ENCODE peak calls at places on chromosomes 16 and 17, in six cellular contexts. One of them, this sample, is unnamed.
A peak's percentile ranks its signal among the peaks of the same experiment; 100 is the strongest.

GRCh38 chr17:41863074-41863843 is 2.0 kb downstream of the KLHL11 start:
- DNase-seq in K562: no peak
- DNase-seq in prostate gland: no peak
- DNase-seq in vagina: no peak
- DNase-seq in HCT116: no peak
- DNase-seq in transverse colon: no peak
- DNase-seq in this sample: no peak

GRCh38 chr17:72430611-72431432 is 310.0 kb downstream of the SOX9 start:
- DNase-seq in transverse colon: peak; percentile 77
- DNase-seq in vagina: no peak
- DNase-seq in K562: peak; percentile 15
- DNase-seq in HCT116: peak; percentile 56
- DNase-seq in prostate gland: no peak
- DNase-seq in this sample: no peak

GRCh38 chr16:13021996-13022395 is 120.6 kb downstream of the SHISA9 start:
- DNase-seq in vagina: no peak
- DNase-seq in prostate gland: no peak
- DNase-seq in HCT116: no peak
- DNase-seq in transverse colon: no peak
- DNase-seq in K562: no peak
- DNase-seq in this sample: no peak

GRCh38 chr17:4499431-4500187 is 928 bp downstream of the SPNS2 start:
- DNase-seq in vagina: no peak
- DNase-seq in prostate gland: no peak
- DNase-seq in transverse colon: no peak
- DNase-seq in K562: no peak
- DNase-seq in HCT116: no peak
- DNase-seq in this sample: no peak

GRCh38 chr17:40432864-40433528 is 10.3 kb upstream of the IGFBP4 start:
- DNase-seq in vagina: peak; percentile 81
- DNase-seq in prostate gland: no peak
- DNase-seq in HCT116: no peak
- DNase-seq in K562: peak; percentile 33
- DNase-seq in transverse colon: peak; percentile 43
- DNase-seq in this sample: no peak

GRCh38 chr16:49415083-49415482 is 41.5 kb downstream of the C16orf78 start:
- DNase-seq in prostate gland: no peak
- DNase-seq in HCT116: no peak
- DNase-seq in K562: no peak
- DNase-seq in vagina: no peak
- DNase-seq in transverse colon: no peak
- DNase-seq in this sample: no peak

GRCh38 chr17:49316889-49317288 is 45.2 kb downstream of the ZNF652 start:
- DNase-seq in K562: no peak
- DNase-seq in HCT116: no peak
- DNase-seq in transverse colon: no peak
- DNase-seq in vagina: no peak
- DNase-seq in prostate gland: no peak
- DNase-seq in this sample: no peak

GRCh38 chr17:41565338-41565737 is 6.5 kb downstream of the KRT9 start:
- DNase-seq in vagina: no peak
- DNase-seq in K562: no peak
- DNase-seq in HCT116: no peak
- DNase-seq in prostate gland: no peak
- DNase-seq in transverse colon: no peak
- DNase-seq in this sample: no peak

GRCh38 chr17:13646411-13646810 is 44.7 kb upstream of the HS3ST3A1 start:
- DNase-seq in K562: no peak
- DNase-seq in transverse colon: no peak
- DNase-seq in vagina: no peak
- DNase-seq in HCT116: no peak
- DNase-seq in prostate gland: no peak
- DNase-seq in this sample: no peak

GRCh38 chr17:57649731-57650484 is 95.2 kb downstream of the CCDC182 start:
- DNase-seq in prostate gland: no peak
- DNase-seq in vagina: no peak
- DNase-seq in HCT116: no peak
- DNase-seq in transverse colon: no peak
- DNase-seq in K562: no peak
- DNase-seq in this sample: no peak

GRCh38 chr16:74698220-74698619 is 2.4 kb downstream of the MLKL start:
- DNase-seq in K562: no peak
- DNase-seq in transverse colon: no peak
- DNase-seq in vagina: no peak
- DNase-seq in HCT116: no peak
- DNase-seq in prostate gland: no peak
- DNase-seq in this sample: no peak

GRCh38 chr17:6677158-6677831 is 25.7 kb downstream of the C17orf100 start:
- DNase-seq in HCT116: no peak
- DNase-seq in vagina: no peak
- DNase-seq in K562: no peak
- DNase-seq in transverse colon: no peak
- DNase-seq in prostate gland: no peak
- DNase-seq in this sample: no peak

GRCh38 chr16:19884611-19885455 is at the start of gene GPRC5B:
- DNase-seq in transverse colon: peak; percentile 34
- DNase-seq in vagina: no peak
- DNase-seq in K562: peak; percentile 80
- DNase-seq in HCT116: no peak
- DNase-seq in prostate gland: peak; percentile 43
- DNase-seq in this sample: peak; percentile 33

GRCh38 chr16:50722960-50723359 is 18.9 kb upstream of the CYLD start:
- DNase-seq in K562: no peak
- DNase-seq in transverse colon: no peak
- DNase-seq in prostate gland: no peak
- DNase-seq in HCT116: no peak
- DNase-seq in vagina: no peak
- DNase-seq in this sample: no peak

GRCh38 chr16:84449156-84450140 is 55.0 kb downstream of the MEAK7 start:
- DNase-seq in HCT116: no peak
- DNase-seq in K562: no peak
- DNase-seq in vagina: peak; percentile 56
- DNase-seq in prostate gland: peak; percentile 29
- DNase-seq in transverse colon: peak; percentile 71
- DNase-seq in this sample: no peak

GRCh38 chr17:34443832-34444469 is 80.9 kb upstream of the CCL1 start:
- DNase-seq in HCT116: no peak
- DNase-seq in vagina: no peak
- DNase-seq in transverse colon: no peak
- DNase-seq in K562: peak; percentile 45
- DNase-seq in prostate gland: no peak
- DNase-seq in this sample: no peak

GRCh38 chr17:61409301-61410099 is 9.9 kb downstream of the TBX2 start:
- DNase-seq in K562: peak; percentile 83
- DNase-seq in vagina: no peak
- DNase-seq in prostate gland: peak; percentile 56
- DNase-seq in transverse colon: peak; percentile 54
- DNase-seq in HCT116: peak; percentile 36
- DNase-seq in this sample: peak; percentile 56

GRCh38 chr16:81003610-81004460 is 2.9 kb downstream of the CMC2 start:
- DNase-seq in K562: no peak
- DNase-seq in transverse colon: no peak
- DNase-seq in prostate gland: no peak
- DNase-seq in HCT116: no peak
- DNase-seq in vagina: no peak
- DNase-seq in this sample: no peak

GRCh38 chr16:12625068-12625467 is 178.6 kb downstream of the CPPED1 start:
- DNase-seq in vagina: no peak
- DNase-seq in K562: no peak
- DNase-seq in transverse colon: no peak
- DNase-seq in prostate gland: no peak
- DNase-seq in HCT116: no peak
- DNase-seq in this sample: no peak

GRCh38 chr17:22272363-22273146 is 580.2 kb downstream of the KCNJ18 start:
- DNase-seq in HCT116: no peak
- DNase-seq in transverse colon: no peak
- DNase-seq in K562: no peak
- DNase-seq in vagina: no peak
- DNase-seq in prostate gland: no peak
- DNase-seq in this sample: no peak
- TF ChIP-seq POLR2A in HCT116: no peak
- TF ChIP-seq POLR2A in transverse colon: no peak
- TF ChIP-seq POLR2A in K562: no peak
- TF ChIP-seq POLR2A in vagina: no peak
- TF ChIP-seq POLR2A in prostate gland: no peak
- TF ChIP-seq POLR2A in this sample: no peak

GRCh38 chr16:2235695-2236361 is 416 bp upstream of the DNASE1L2 start:
- DNase-seq in vagina: no peak
- DNase-seq in HCT116: no peak
- DNase-seq in prostate gland: no peak
- DNase-seq in K562: no peak
- DNase-seq in transverse colon: no peak
- DNase-seq in this sample: no peak
- TF ChIP-seq POLR2AphosphoS5 in vagina: no peak
- TF ChIP-seq POLR2AphosphoS5 in HCT116: no peak
- TF ChIP-seq POLR2AphosphoS5 in prostate gland: no peak
- TF ChIP-seq POLR2AphosphoS5 in K562: no peak
- TF ChIP-seq POLR2AphosphoS5 in transverse colon: no peak
- TF ChIP-seq POLR2AphosphoS5 in this sample: peak; percentile 5

GRCh38 chr17:75573994-75574393 is 13.6 kb upstream of the MYO15B start:
- DNase-seq in prostate gland: no peak
- DNase-seq in transverse colon: no peak
- DNase-seq in K562: no peak
- DNase-seq in HCT116: no peak
- DNase-seq in vagina: no peak
- DNase-seq in this sample: no peak

GRCh38 chr17:75575197-75575596 is 12.4 kb upstream of the MYO15B start:
- DNase-seq in vagina: no peak
- DNase-seq in prostate gland: no peak
- DNase-seq in K562: no peak
- DNase-seq in HCT116: no peak
- DNase-seq in transverse colon: no peak
- DNase-seq in this sample: no peak

GRCh38 chr17:75572713-75573539 is 14.7 kb upstream of the MYO15B start:
- DNase-seq in prostate gland: no peak
- DNase-seq in transverse colon: no peak
- DNase-seq in K562: no peak
- DNase-seq in HCT116: no peak
- DNase-seq in vagina: no peak
- DNase-seq in this sample: no peak

GRCh38 chr17:75574404-75575093 is 13.1 kb upstream of the MYO15B start:
- DNase-seq in prostate gland: no peak
- DNase-seq in vagina: no peak
- DNase-seq in K562: no peak
- DNase-seq in transverse colon: no peak
- DNase-seq in HCT116: no peak
- DNase-seq in this sample: no peak

GRCh38 chr17:75573540-75573957 is 14.1 kb upstream of the MYO15B start:
- DNase-seq in prostate gland: no peak
- DNase-seq in vagina: no peak
- DNase-seq in transverse colon: no peak
- DNase-seq in HCT116: no peak
- DNase-seq in K562: no peak
- DNase-seq in this sample: no peak
- TF ChIP-seq POLR2A in prostate gland: no peak
- TF ChIP-seq POLR2A in vagina: no peak
- TF ChIP-seq POLR2A in transverse colon: no peak
- TF ChIP-seq POLR2A in HCT116: no peak
- TF ChIP-seq POLR2A in K562: no peak
- TF ChIP-seq POLR2A in this sample: no peak

GRCh38 chr17:19336938-19337711 is 25.4 kb downstream of the B9D1 start:
- DNase-seq in vagina: no peak
- DNase-seq in transverse colon: peak; percentile 56
- DNase-seq in HCT116: no peak
- DNase-seq in K562: no peak
- DNase-seq in prostate gland: no peak
- DNase-seq in this sample: no peak
- TF ChIP-seq POLR2AphosphoS5 in vagina: no peak
- TF ChIP-seq POLR2AphosphoS5 in transverse colon: no peak
- TF ChIP-seq POLR2AphosphoS5 in HCT116: no peak
- TF ChIP-seq POLR2AphosphoS5 in K562: no peak
- TF ChIP-seq POLR2AphosphoS5 in prostate gland: no peak
- TF ChIP-seq POLR2AphosphoS5 in this sample: no peak

DNA sequence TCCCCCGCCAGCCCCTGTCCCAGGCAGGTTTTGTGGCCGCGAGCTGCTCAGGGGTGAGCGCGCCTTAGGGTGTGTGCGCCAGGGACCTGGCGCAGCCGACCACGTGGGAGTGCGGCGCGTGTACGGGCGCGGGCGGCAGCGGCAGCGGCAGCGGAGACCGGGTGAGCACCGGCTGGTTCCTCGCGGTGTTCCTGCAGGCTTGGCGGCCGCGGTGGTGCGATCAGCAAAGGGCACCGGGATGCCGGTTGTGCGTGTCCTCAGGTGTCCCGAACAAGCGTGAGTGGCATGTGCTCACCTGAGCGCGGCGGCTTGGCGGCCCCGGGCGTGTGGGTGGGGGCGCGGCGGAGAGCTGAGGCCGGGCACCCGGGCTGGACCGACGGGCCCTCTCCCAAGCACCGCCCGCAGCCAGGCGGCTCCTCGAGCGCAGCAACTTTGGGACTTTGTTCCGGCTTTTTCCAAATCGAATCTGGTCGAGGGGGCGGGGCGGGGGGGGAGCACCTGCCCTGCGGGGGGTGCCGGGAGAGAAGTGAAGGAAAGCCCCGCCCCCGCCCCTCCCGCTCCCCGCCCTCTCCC is 331 bp upstream of the HSD11B2 start:
- DNase-seq in transverse colon: peak; percentile 89
- DNase-seq in prostate gland: peak; percentile 70
- DNase-seq in vagina: no peak
- DNase-seq in HCT116: no peak
- DNase-seq in K562: peak; percentile 89
- DNase-seq in this sample: no peak
- TF ChIP-seq POLR2A in transverse colon: peak; percentile 89
- TF ChIP-seq POLR2A in prostate gland: no peak
- TF ChIP-seq POLR2A in vagina: no peak
- TF ChIP-seq POLR2A in HCT116: no peak
- TF ChIP-seq POLR2A in K562: no peak
- TF ChIP-seq POLR2A in this sample: no peak

DNA sequence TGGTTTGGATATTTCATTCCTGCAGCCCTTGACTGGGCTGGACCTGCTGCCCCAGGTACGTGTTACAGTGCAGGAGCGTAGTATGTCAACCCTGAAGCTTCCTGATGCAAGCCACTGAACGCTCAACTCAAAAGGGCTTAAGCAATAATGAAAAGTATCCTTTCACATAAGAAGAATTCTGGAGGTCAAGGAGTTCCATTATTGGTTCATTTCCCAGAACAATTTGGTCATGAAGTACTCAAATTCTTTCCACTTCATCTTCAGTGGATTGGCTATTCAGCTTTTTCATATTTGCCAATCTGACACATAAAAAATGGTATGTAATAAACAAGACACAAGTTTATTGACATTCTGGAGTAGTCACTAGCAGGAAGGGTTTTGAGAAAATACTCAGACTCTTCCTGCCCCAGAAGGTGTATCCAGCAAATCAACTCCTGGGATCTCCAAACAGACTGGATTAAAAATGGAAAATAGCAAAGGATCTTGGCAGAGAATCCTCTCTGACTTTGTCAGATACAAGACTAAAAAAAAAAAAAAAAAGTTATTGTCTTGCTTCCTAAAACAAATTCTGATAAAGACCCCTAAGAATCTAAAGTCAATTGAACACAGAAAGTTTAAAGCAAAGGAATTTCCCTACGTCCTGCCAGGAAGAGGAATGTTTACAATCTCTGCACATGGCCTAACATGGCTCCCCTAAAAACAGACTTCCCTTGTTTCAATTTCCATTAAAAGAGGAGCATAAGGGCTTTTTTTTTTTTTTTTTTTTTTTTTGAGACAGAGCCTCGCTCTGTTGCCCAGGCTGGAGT is 37.5 kb upstream of the WSB1 start:
- DNase-seq in HCT116: no peak
- DNase-seq in K562: no peak
- DNase-seq in transverse colon: no peak
- DNase-seq in prostate gland: no peak
- DNase-seq in vagina: no peak
- DNase-seq in this sample: no peak
- TF ChIP-seq POLR2AphosphoS5 in HCT116: no peak
- TF ChIP-seq POLR2AphosphoS5 in K562: no peak
- TF ChIP-seq POLR2AphosphoS5 in transverse colon: peak; percentile 65
- TF ChIP-seq POLR2AphosphoS5 in prostate gland: peak; percentile 29
- TF ChIP-seq POLR2AphosphoS5 in vagina: no peak
- TF ChIP-seq POLR2AphosphoS5 in this sample: no peak

This sample was measured in GM12892.